ENCODE peak calls at places on chromosomes 2 and 18, in seven cellular contexts. D, K, L, Z, C, W and B are unnamed samples.

GRCh38 chr18:63823516-63824219 is 48.5 kb downstream of the SERPINB7 start:
- DNase-seq in D (peak; percentile 21), K (peak; percentile 1), L (peak; percentile 40), Z (no peak), C (peak; percentile 59), W (peak; percentile 13), B (no peak)

GRCh38 chr2:168565512-168565911 is 109.4 kb downstream of the CERS6 start:
- DNase-seq in D (no peak), K (no peak), L (no peak), Z (no peak), C (no peak), W (no peak), B (no peak)

GRCh38 chr2:44528595-44528994 is 166.8 kb downstream of the CAMKMT start:
- DNase-seq in D (no peak), K (no peak), L (no peak), Z (no peak), C (peak; percentile 35), W (no peak), B (no peak)

GRCh38 chr18:27860701-27861107 is 316.2 kb downstream of the CDH2 start:
- DNase-seq in D (no peak), K (no peak), L (peak; percentile 46), Z (no peak), C (peak; percentile 67), W (no peak), B (no peak)

GRCh38 chr2:176686328-176686727 is 417.1 kb downstream of the MTX2 start:
- DNase-seq in D (no peak), K (no peak), L (no peak), Z (no peak), C (no peak), W (no peak), B (no peak)

GRCh38 chr2:158926478-158926948 is 41.9 kb upstream of the TANC1 start:
- DNase-seq in D (no peak), K (peak; percentile 15), L (no peak), Z (no peak), C (peak; percentile 85), W (no peak), B (no peak)

GRCh38 chr2:43224131-43224570 is 2.3 kb downstream of the ZFP36L2 start:
- DNase-seq in D (peak; percentile 34), K (peak; percentile 83), L (peak; percentile 79), Z (peak; percentile 91), C (peak; percentile 73), W (peak; percentile 65), B (no peak)

GRCh38 chr2:231622963-231623362 is 30.3 kb downstream of the TEX44 start:
- DNase-seq in D (no peak), K (no peak), L (no peak), Z (no peak), C (no peak), W (no peak), B (no peak)

GRCh38 chr2:120289221-120289906 is 36.7 kb downstream of the RALB start:
- DNase-seq in D (no peak), K (no peak), L (no peak), Z (no peak), C (no peak), W (no peak), B (no peak)

GRCh38 chr18:5955861-5956260 is 60.5 kb upstream of the TMEM200C start:
- DNase-seq in D (no peak), K (no peak), L (no peak), Z (no peak), C (no peak), W (no peak), B (no peak)

GRCh38 chr2:38736035-38736320 is 15.2 kb downstream of the SRSF7 start:
- DNase-seq in D (no peak), K (no peak), L (no peak), Z (no peak), C (no peak), W (no peak), B (no peak)

GRCh38 chr2:34012728-34013302 is 413.7 kb upstream of the FAM98A start:
- DNase-seq in D (peak; percentile 81), K (peak; percentile 34), L (peak; percentile 52), Z (no peak), C (peak; percentile 61), W (no peak), B (peak; percentile 18)

GRCh38 chr2:228590681-228591080 is 409.2 kb upstream of the SPHKAP start:
- DNase-seq in D (no peak), K (no peak), L (no peak), Z (no peak), C (no peak), W (no peak), B (no peak)

GRCh38 chr2:219496781-219497494 is 1.8 kb upstream of the GMPPA start:
- DNase-seq in D (no peak), K (no peak), L (no peak), Z (no peak), C (no peak), W (no peak), B (no peak)

GRCh38 chr2:73651586-73652230 is 9.5 kb upstream of the NAT8 start:
- DNase-seq in D (no peak), K (no peak), L (no peak), Z (no peak), C (no peak), W (no peak), B (no peak)

GRCh38 chr2:1642066-1642861 is 102.1 kb downstream of the PXDN start:
- DNase-seq in D (no peak), K (no peak), L (no peak), Z (no peak), C (peak; percentile 84), W (no peak), B (no peak)

GRCh38 chr18:50250935-50251334 is 15.4 kb downstream of the CFAP53 start:
- DNase-seq in D (no peak), K (no peak), L (no peak), Z (no peak), C (no peak), W (no peak), B (no peak)

GRCh38 chr2:109402180-109402579 is 211.6 kb downstream of the SEPTIN10 start:
- DNase-seq in D (no peak), K (no peak), L (no peak), Z (no peak), C (peak; percentile 90), W (no peak), B (no peak)

GRCh38 chr2:12223732-12224131 is 477.3 kb downstream of the LPIN1 start:
- DNase-seq in D (no peak), K (no peak), L (no peak), Z (no peak), C (no peak), W (no peak), B (no peak)

GRCh38 chr2:165357758-165358157 is 111.7 kb upstream of the CSRNP3 start:
- DNase-seq in D (no peak), K (peak; percentile 38), L (no peak), Z (no peak), C (peak; percentile 19), W (no peak), B (no peak)

GRCh38 chr2:62320657-62321357 is 124.9 kb downstream of the B3GNT2 start:
- DNase-seq in D (no peak), K (no peak), L (no peak), Z (no peak), C (no peak), W (no peak), B (no peak)

GRCh38 chr18:36888778-36889177 is 59.9 kb downstream of the KIAA1328 start:
- DNase-seq in D (no peak), K (no peak), L (no peak), Z (no peak), C (no peak), W (no peak), B (no peak)

GRCh38 chr2:71347517-71347916 is 15.9 kb downstream of the ZNF638 start:
- DNase-seq in D (no peak), K (no peak), L (no peak), Z (no peak), C (peak; percentile 30), W (no peak), B (no peak)

GRCh38 chr18:61901334-61901986 is 8.7 kb upstream of the RNF152 start:
- DNase-seq in D (no peak), K (peak; percentile 41), L (no peak), Z (no peak), C (peak; percentile 50), W (no peak), B (peak; percentile 49)

GRCh38 chr18:13266208-13267100 is 47.9 kb downstream of the LDLRAD4 start:
- DNase-seq in D (no peak), K (no peak), L (peak; percentile 64), Z (peak; percentile 73), C (no peak), W (no peak), B (no peak)

GRCh38 chr2:228731517-228731916 is 539.6 kb downstream of the PID1 start:
- DNase-seq in D (no peak), K (no peak), L (no peak), Z (no peak), C (peak; percentile 83), W (no peak), B (no peak)

GRCh38 chr2:24886640-24887324 is 33.3 kb downstream of the ADCY3 start:
- DNase-seq in D (no peak), K (no peak), L (no peak), Z (no peak), C (peak; percentile 60), W (no peak), B (no peak)

GRCh38 chr18:48418000-48418399 is 8.8 kb upstream of the ZBTB7C start:
- DNase-seq in D (no peak), K (no peak), L (no peak), Z (no peak), C (no peak), W (no peak), B (no peak)

GRCh38 chr2:154698238-154698788 is at the start of gene KCNJ3:
- DNase-seq in D (no peak), K (no peak), L (no peak), Z (no peak), C (no peak), W (no peak), B (no peak)

GRCh38 chr2:108492364-108492763 is 41.9 kb upstream of the LIMS1 start:
- DNase-seq in D (no peak), K (peak; percentile 70), L (no peak), Z (no peak), C (peak; percentile 83), W (no peak), B (no peak)

GRCh38 chr2:223969856-223970255 is 12.6 kb downstream of the MRPL44 start:
- DNase-seq in D (no peak), K (no peak), L (no peak), Z (no peak), C (no peak), W (no peak), B (no peak)

GRCh38 chr2:230268606-230269222 is 43.2 kb downstream of the SP140 start:
- DNase-seq in D (no peak), K (no peak), L (no peak), Z (no peak), C (no peak), W (no peak), B (no peak)